ENCODE peak calls at places on chromosomes 12 and 14, in ten cellular contexts. One of them, this sample, is unnamed.

GRCh38 chr14:33765251-33765650 is 185.6 kb downstream of the EGLN3 start:
- DNase-seq in GF-D8: no peak
- DNase-seq in anterior cingulate cortex: peak; percentile 5
- DNase-seq in GM04504: no peak
- DNase-seq in stimulated activated CD4-positive, alpha-beta T cell treated with anti-CD3 and anti-CD28 coated beads, Interleukin-15, amount 100 ng/mL, for 1 hour: no peak
- DNase-seq in left lung: no peak
- DNase-seq in NCI-H2029: no peak
- DNase-seq in AG04449: no peak
- DNase-seq in HuH-7.5: no peak
- DNase-seq in adipocyte: no peak
- DNase-seq in this sample: no peak

GRCh38 chr12:128075332-128075731 is 191.6 kb upstream of the TMEM132C start:
- DNase-seq in GF-D8: no peak
- DNase-seq in anterior cingulate cortex: no peak
- DNase-seq in GM04504: no peak
- DNase-seq in stimulated activated CD4-positive, alpha-beta T cell treated with anti-CD3 and anti-CD28 coated beads, Interleukin-15, amount 100 ng/mL, for 1 hour: no peak
- DNase-seq in left lung: no peak
- DNase-seq in NCI-H2029: no peak
- DNase-seq in AG04449: no peak
- DNase-seq in HuH-7.5: no peak
- DNase-seq in adipocyte: no peak
- DNase-seq in this sample: no peak

GRCh38 chr12:57844725-57845477 is 1.6 kb downstream of the CTDSP2 start:
- DNase-seq in GF-D8: no peak
- DNase-seq in anterior cingulate cortex: no peak
- DNase-seq in GM04504: peak; percentile 85
- DNase-seq in stimulated activated CD4-positive, alpha-beta T cell treated with anti-CD3 and anti-CD28 coated beads, Interleukin-15, amount 100 ng/mL, for 1 hour: no peak
- DNase-seq in left lung: peak; percentile 74
- DNase-seq in NCI-H2029: no peak
- DNase-seq in AG04449: no peak
- DNase-seq in HuH-7.5: peak; percentile 88
- DNase-seq in adipocyte: peak; percentile 89
- DNase-seq in this sample: no peak

GRCh38 chr14:102659797-102660196 is 67.3 kb downstream of the RCOR1 start:
- DNase-seq in GF-D8: no peak
- DNase-seq in anterior cingulate cortex: no peak
- DNase-seq in GM04504: peak; percentile 48
- DNase-seq in stimulated activated CD4-positive, alpha-beta T cell treated with anti-CD3 and anti-CD28 coated beads, Interleukin-15, amount 100 ng/mL, for 1 hour: no peak
- DNase-seq in left lung: no peak
- DNase-seq in NCI-H2029: no peak
- DNase-seq in AG04449: peak; percentile 19
- DNase-seq in HuH-7.5: no peak
- DNase-seq in adipocyte: peak; percentile 36
- DNase-seq in this sample: no peak

GRCh38 chr12:48043771-48044170 is 39.5 kb upstream of the COL2A1 start:
- DNase-seq in GF-D8: no peak
- DNase-seq in anterior cingulate cortex: no peak
- DNase-seq in GM04504: no peak
- DNase-seq in stimulated activated CD4-positive, alpha-beta T cell treated with anti-CD3 and anti-CD28 coated beads, Interleukin-15, amount 100 ng/mL, for 1 hour: no peak
- DNase-seq in left lung: no peak
- DNase-seq in NCI-H2029: no peak
- DNase-seq in AG04449: no peak
- DNase-seq in HuH-7.5: no peak
- DNase-seq in adipocyte: no peak
- DNase-seq in this sample: no peak

GRCh38 chr12:71999795-72000194 is 61.1 kb downstream of the TPH2 start:
- DNase-seq in GF-D8: no peak
- DNase-seq in anterior cingulate cortex: no peak
- DNase-seq in GM04504: no peak
- DNase-seq in stimulated activated CD4-positive, alpha-beta T cell treated with anti-CD3 and anti-CD28 coated beads, Interleukin-15, amount 100 ng/mL, for 1 hour: no peak
- DNase-seq in left lung: no peak
- DNase-seq in NCI-H2029: no peak
- DNase-seq in AG04449: no peak
- DNase-seq in HuH-7.5: no peak
- DNase-seq in adipocyte: no peak
- DNase-seq in this sample: no peak

GRCh38 chr12:14454098-14454907 is 88.8 kb downstream of the ATF7IP start:
- DNase-seq in GF-D8: peak; percentile 15
- DNase-seq in anterior cingulate cortex: no peak
- DNase-seq in GM04504: peak; percentile 5
- DNase-seq in stimulated activated CD4-positive, alpha-beta T cell treated with anti-CD3 and anti-CD28 coated beads, Interleukin-15, amount 100 ng/mL, for 1 hour: no peak
- DNase-seq in left lung: no peak
- DNase-seq in NCI-H2029: peak; percentile 42
- DNase-seq in AG04449: no peak
- DNase-seq in HuH-7.5: peak; percentile 40
- DNase-seq in adipocyte: no peak
- DNase-seq in this sample: no peak

GRCh38 chr12:108090932-108091331 is 38.2 kb upstream of the WSCD2 start:
- DNase-seq in GF-D8: no peak
- DNase-seq in anterior cingulate cortex: no peak
- DNase-seq in GM04504: no peak
- DNase-seq in stimulated activated CD4-positive, alpha-beta T cell treated with anti-CD3 and anti-CD28 coated beads, Interleukin-15, amount 100 ng/mL, for 1 hour: no peak
- DNase-seq in left lung: no peak
- DNase-seq in NCI-H2029: no peak
- DNase-seq in AG04449: no peak
- DNase-seq in HuH-7.5: no peak
- DNase-seq in adipocyte: no peak
- DNase-seq in this sample: no peak

GRCh38 chr14:23528555-23528954 is 23.0 kb downstream of the ZFHX2 start:
- DNase-seq in GF-D8: no peak
- DNase-seq in anterior cingulate cortex: no peak
- DNase-seq in GM04504: no peak
- DNase-seq in stimulated activated CD4-positive, alpha-beta T cell treated with anti-CD3 and anti-CD28 coated beads, Interleukin-15, amount 100 ng/mL, for 1 hour: no peak
- DNase-seq in left lung: no peak
- DNase-seq in NCI-H2029: no peak
- DNase-seq in AG04449: no peak
- DNase-seq in HuH-7.5: no peak
- DNase-seq in adipocyte: no peak
- DNase-seq in this sample: no peak

GRCh38 chr12:57874166-57875108 is 27.9 kb upstream of the CTDSP2 start:
- DNase-seq in GF-D8: no peak
- DNase-seq in anterior cingulate cortex: no peak
- DNase-seq in GM04504: no peak
- DNase-seq in stimulated activated CD4-positive, alpha-beta T cell treated with anti-CD3 and anti-CD28 coated beads, Interleukin-15, amount 100 ng/mL, for 1 hour: no peak
- DNase-seq in left lung: no peak
- DNase-seq in NCI-H2029: no peak
- DNase-seq in AG04449: no peak
- DNase-seq in HuH-7.5: no peak
- DNase-seq in adipocyte: no peak
- DNase-seq in this sample: no peak

GRCh38 chr12:90335561-90335960 is 619.4 kb downstream of the CCER1 start:
- DNase-seq in GF-D8: no peak
- DNase-seq in anterior cingulate cortex: no peak
- DNase-seq in GM04504: no peak
- DNase-seq in stimulated activated CD4-positive, alpha-beta T cell treated with anti-CD3 and anti-CD28 coated beads, Interleukin-15, amount 100 ng/mL, for 1 hour: no peak
- DNase-seq in left lung: no peak
- DNase-seq in NCI-H2029: no peak
- DNase-seq in AG04449: no peak
- DNase-seq in HuH-7.5: no peak
- DNase-seq in adipocyte: no peak
- DNase-seq in this sample: no peak

GRCh38 chr12:2112401-2112800 is 59.6 kb downstream of the CACNA1C start:
- DNase-seq in GF-D8: no peak
- DNase-seq in anterior cingulate cortex: no peak
- DNase-seq in GM04504: no peak
- DNase-seq in stimulated activated CD4-positive, alpha-beta T cell treated with anti-CD3 and anti-CD28 coated beads, Interleukin-15, amount 100 ng/mL, for 1 hour: no peak
- DNase-seq in left lung: no peak
- DNase-seq in NCI-H2029: no peak
- DNase-seq in AG04449: no peak
- DNase-seq in HuH-7.5: no peak
- DNase-seq in adipocyte: no peak
- DNase-seq in this sample: no peak

GRCh38 chr12:14716848-14717444 is 20.5 kb upstream of the GUCY2C start:
- DNase-seq in GF-D8: no peak
- DNase-seq in anterior cingulate cortex: no peak
- DNase-seq in GM04504: peak; percentile 11
- DNase-seq in stimulated activated CD4-positive, alpha-beta T cell treated with anti-CD3 and anti-CD28 coated beads, Interleukin-15, amount 100 ng/mL, for 1 hour: peak; percentile 1
- DNase-seq in left lung: no peak
- DNase-seq in NCI-H2029: no peak
- DNase-seq in AG04449: no peak
- DNase-seq in HuH-7.5: peak; percentile 41
- DNase-seq in adipocyte: peak; percentile 66
- DNase-seq in this sample: no peak

GRCh38 chr14:31945074-31945613 is 132.0 kb upstream of the ARHGAP5 start:
- DNase-seq in GF-D8: no peak
- DNase-seq in anterior cingulate cortex: no peak
- DNase-seq in GM04504: no peak
- DNase-seq in stimulated activated CD4-positive, alpha-beta T cell treated with anti-CD3 and anti-CD28 coated beads, Interleukin-15, amount 100 ng/mL, for 1 hour: no peak
- DNase-seq in left lung: no peak
- DNase-seq in NCI-H2029: peak; percentile 90
- DNase-seq in AG04449: no peak
- DNase-seq in HuH-7.5: no peak
- DNase-seq in adipocyte: no peak
- DNase-seq in this sample: no peak

GRCh38 chr12:124740691-124741137 is 123.0 kb downstream of the SCARB1 start:
- DNase-seq in GF-D8: peak; percentile 17
- DNase-seq in anterior cingulate cortex: no peak
- DNase-seq in GM04504: no peak
- DNase-seq in stimulated activated CD4-positive, alpha-beta T cell treated with anti-CD3 and anti-CD28 coated beads, Interleukin-15, amount 100 ng/mL, for 1 hour: no peak
- DNase-seq in left lung: peak; percentile 60
- DNase-seq in NCI-H2029: no peak
- DNase-seq in AG04449: no peak
- DNase-seq in HuH-7.5: no peak
- DNase-seq in adipocyte: peak; percentile 39
- DNase-seq in this sample: no peak

GRCh38 chr14:95039259-95039992 is 117.9 kb downstream of the DICER1 start:
- DNase-seq in GF-D8: no peak
- DNase-seq in anterior cingulate cortex: no peak
- DNase-seq in GM04504: no peak
- DNase-seq in stimulated activated CD4-positive, alpha-beta T cell treated with anti-CD3 and anti-CD28 coated beads, Interleukin-15, amount 100 ng/mL, for 1 hour: no peak
- DNase-seq in left lung: no peak
- DNase-seq in NCI-H2029: no peak
- DNase-seq in AG04449: no peak
- DNase-seq in HuH-7.5: no peak
- DNase-seq in adipocyte: no peak
- DNase-seq in this sample: no peak

GRCh38 chr12:2539938-2540337 is 254.8 kb upstream of the FKBP4 start:
- DNase-seq in GF-D8: no peak
- DNase-seq in anterior cingulate cortex: no peak
- DNase-seq in GM04504: no peak
- DNase-seq in stimulated activated CD4-positive, alpha-beta T cell treated with anti-CD3 and anti-CD28 coated beads, Interleukin-15, amount 100 ng/mL, for 1 hour: no peak
- DNase-seq in left lung: no peak
- DNase-seq in NCI-H2029: no peak
- DNase-seq in AG04449: no peak
- DNase-seq in HuH-7.5: no peak
- DNase-seq in adipocyte: no peak
- DNase-seq in this sample: no peak

GRCh38 chr12:126084480-126084879 is 1019.2 kb downstream of the AACS start:
- DNase-seq in GF-D8: no peak
- DNase-seq in anterior cingulate cortex: no peak
- DNase-seq in GM04504: no peak
- DNase-seq in stimulated activated CD4-positive, alpha-beta T cell treated with anti-CD3 and anti-CD28 coated beads, Interleukin-15, amount 100 ng/mL, for 1 hour: no peak
- DNase-seq in left lung: no peak
- DNase-seq in NCI-H2029: peak; percentile 4
- DNase-seq in AG04449: no peak
- DNase-seq in HuH-7.5: no peak
- DNase-seq in adipocyte: no peak
- DNase-seq in this sample: no peak

GRCh38 chr14:74634964-74635363 is 22.9 kb upstream of the LTBP2 start:
- DNase-seq in GF-D8: no peak
- DNase-seq in anterior cingulate cortex: no peak
- DNase-seq in GM04504: no peak
- DNase-seq in stimulated activated CD4-positive, alpha-beta T cell treated with anti-CD3 and anti-CD28 coated beads, Interleukin-15, amount 100 ng/mL, for 1 hour: no peak
- DNase-seq in left lung: no peak
- DNase-seq in NCI-H2029: no peak
- DNase-seq in AG04449: no peak
- DNase-seq in HuH-7.5: no peak
- DNase-seq in adipocyte: no peak
- DNase-seq in this sample: no peak

GRCh38 chr14:52307376-52307775 is 6.7 kb upstream of the PTGER2 start:
- DNase-seq in GF-D8: no peak
- DNase-seq in anterior cingulate cortex: no peak
- DNase-seq in GM04504: no peak
- DNase-seq in stimulated activated CD4-positive, alpha-beta T cell treated with anti-CD3 and anti-CD28 coated beads, Interleukin-15, amount 100 ng/mL, for 1 hour: no peak
- DNase-seq in left lung: no peak
- DNase-seq in NCI-H2029: no peak
- DNase-seq in AG04449: no peak
- DNase-seq in HuH-7.5: no peak
- DNase-seq in adipocyte: no peak
- DNase-seq in this sample: no peak

GRCh38 chr12:49621651-49622500 is 1.5 kb upstream of the PRPF40B start:
- DNase-seq in GF-D8: no peak
- DNase-seq in anterior cingulate cortex: no peak
- DNase-seq in GM04504: no peak
- DNase-seq in stimulated activated CD4-positive, alpha-beta T cell treated with anti-CD3 and anti-CD28 coated beads, Interleukin-15, amount 100 ng/mL, for 1 hour: no peak
- DNase-seq in left lung: no peak
- DNase-seq in NCI-H2029: no peak
- DNase-seq in AG04449: no peak
- DNase-seq in HuH-7.5: no peak
- DNase-seq in adipocyte: peak; percentile 43
- DNase-seq in this sample: no peak

GRCh38 chr12:46269429-46270241 is 792 bp upstream of the SLC38A1 start:
- DNase-seq in GF-D8: no peak
- DNase-seq in anterior cingulate cortex: no peak
- DNase-seq in GM04504: no peak
- DNase-seq in stimulated activated CD4-positive, alpha-beta T cell treated with anti-CD3 and anti-CD28 coated beads, Interleukin-15, amount 100 ng/mL, for 1 hour: peak; percentile 34
- DNase-seq in left lung: no peak
- DNase-seq in NCI-H2029: no peak
- DNase-seq in AG04449: no peak
- DNase-seq in HuH-7.5: peak; percentile 56
- DNase-seq in adipocyte: no peak
- DNase-seq in this sample: peak; percentile 22

GRCh38 chr12:100798799-100799198 is 4.2 kb downstream of the ANO4 start:
- DNase-seq in GF-D8: no peak
- DNase-seq in anterior cingulate cortex: no peak
- DNase-seq in GM04504: no peak
- DNase-seq in stimulated activated CD4-positive, alpha-beta T cell treated with anti-CD3 and anti-CD28 coated beads, Interleukin-15, amount 100 ng/mL, for 1 hour: no peak
- DNase-seq in left lung: no peak
- DNase-seq in NCI-H2029: no peak
- DNase-seq in AG04449: peak; percentile 10
- DNase-seq in HuH-7.5: no peak
- DNase-seq in adipocyte: no peak
- DNase-seq in this sample: no peak

This sample was measured in caudate nucleus.